ENCODE peak calls at places on chromosomes 13 and 19, in ten cellular contexts. F, Z, Y, K, D, V, E, C, T and G are unnamed samples.

GRCh38 chr13:87057807-87058520 is 613.2 kb upstream of the SLITRK5 start:
- DNase-seq in F (peak; percentile 20), Z (no peak), Y (no peak), K (no peak), D (no peak), V (peak; percentile 50), E (no peak), C (no peak), T (no peak), G (no peak)

GRCh38 chr19:7251502-7251901 is 42.7 kb downstream of the INSR start:
- DNase-seq in F (no peak), Z (no peak), Y (no peak), K (no peak), D (no peak), V (no peak), E (no peak), C (no peak), T (no peak), G (no peak)

GRCh38 chr13:106232680-106233079 is 302.8 kb downstream of the EFNB2 start:
- DNase-seq in F (no peak), Z (no peak), Y (no peak), K (no peak), D (no peak), V (no peak), E (no peak), C (no peak), T (no peak), G (no peak)

GRCh38 chr13:51721485-51721884 is 82.5 kb downstream of the DHRS12 start:
- DNase-seq in F (no peak), Z (no peak), Y (no peak), K (no peak), D (no peak), V (no peak), E (no peak), C (no peak), T (no peak), G (no peak)

GRCh38 chr13:35961461-35962220 is 169.5 kb downstream of the DCLK1 start:
- DNase-seq in F (peak; percentile 13), Z (no peak), Y (no peak), K (peak; percentile 15), D (no peak), V (peak; percentile 13), E (no peak), C (no peak), T (no peak), G (peak; percentile 63)

GRCh38 chr13:38141792-38142191 is 207.9 kb upstream of the UFM1 start:
- DNase-seq in F (peak; percentile 45), Z (no peak), Y (no peak), K (no peak), D (no peak), V (no peak), E (no peak), C (no peak), T (no peak), G (peak; percentile 2)

GRCh38 chr13:20336761-20337160 is 104.6 kb upstream of the GJB6 start:
- DNase-seq in F (no peak), Z (no peak), Y (no peak), K (no peak), D (no peak), V (no peak), E (no peak), C (no peak), T (no peak), G (no peak)

GRCh38 chr19:41657157-41657556 is 30.3 kb upstream of the CEACAM4 start:
- DNase-seq in F (no peak), Z (no peak), Y (no peak), K (no peak), D (no peak), V (no peak), E (no peak), C (no peak), T (no peak), G (no peak)

GRCh38 chr19:53132231-53132991 is at the start of gene ZNF415:
- DNase-seq in F (peak; percentile 60), Z (peak; percentile 96), Y (peak; percentile 56), K (peak; percentile 76), D (no peak), V (peak; percentile 67), E (peak; percentile 79), C (peak; percentile 89), T (no peak), G (peak; percentile 83)

GRCh38 chr19:14136509-14137281 is at the start of gene ASF1B:
- DNase-seq in F (peak; percentile 100), Z (peak; percentile 100), Y (peak; percentile 100), K (peak; percentile 100), D (peak; percentile 95), V (peak; percentile 100), E (peak; percentile 98), C (peak; percentile 100), T (peak; percentile 99), G (peak; percentile 100)

GRCh38 chr19:1027953-1028902 is 1.8 kb downstream of the CNN2 start:
- DNase-seq in F (peak; percentile 55), Z (peak; percentile 93), Y (peak; percentile 79), K (peak; percentile 90), D (peak; percentile 58), V (peak; percentile 95), E (peak; percentile 84), C (peak; percentile 95), T (no peak), G (peak; percentile 98)

DNA sequence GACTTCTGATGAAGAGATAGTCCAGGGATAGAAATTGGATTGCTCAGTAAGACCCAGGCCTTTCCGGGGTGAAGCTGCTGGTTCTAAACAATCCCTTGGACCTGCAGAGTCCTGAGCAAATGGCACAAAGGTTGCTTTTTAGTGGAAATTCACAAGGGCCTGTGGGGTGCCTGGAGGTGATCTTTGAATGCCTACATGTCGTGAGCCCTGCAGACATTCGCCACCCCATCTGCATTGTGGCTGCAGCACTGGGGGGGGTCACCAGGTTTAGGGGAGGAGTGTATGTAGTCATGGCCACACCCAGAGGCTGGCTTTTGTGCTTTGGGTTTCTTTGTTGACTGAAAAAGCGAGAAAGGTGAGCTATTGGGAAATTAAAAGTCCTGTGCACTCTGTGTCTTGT is 41.4 kb downstream of the SLC7A9 start:
- DNase-seq in F (no peak), Z (no peak), Y (no peak), K (no peak), D (no peak), V (no peak), E (no peak), C (peak; percentile 62), T (no peak), G (no peak)
- H3K4me3 ChIP-seq in F (no peak overlapping the region), Z (no peak overlapping the region), Y (no peak overlapping the region), K (no peak overlapping the region), D (no peak overlapping the region), V (no peak overlapping the region), E (no peak overlapping the region), C (no peak overlapping the region), T (no peak overlapping the region), G (no peak overlapping the region)

GRCh38 chr19:4371209-4371897 is 28.0 kb downstream of the MPND start:
- DNase-seq in F (no peak), Z (no peak), Y (no peak), K (no peak), D (no peak), V (no peak), E (no peak), C (no peak), T (no peak), G (peak; percentile 81)
- H3K4me1 ChIP-seq in F (peaks cover 32% of the 10 kb centered on the region), Z (peaks cover 54% of the 10 kb centered on the region), Y (peaks cover 30% of the 10 kb centered on the region), K (peaks cover 37% of the 10 kb centered on the region), D (peaks cover 48% of the 10 kb centered on the region), V (peaks cover 51% of the 10 kb centered on the region), E (peaks cover 71% of the 10 kb centered on the region), C (peaks cover 20% of the 10 kb centered on the region), T (peaks cover 78% of the 10 kb centered on the region), G (peaks cover 86% of the 10 kb centered on the region)

GRCh38 chr19:16573296-16573695 is 1.1 kb upstream of the SLC35E1 start:
- DNase-seq in F (no peak), Z (no peak), Y (no peak), K (no peak), D (no peak), V (no peak), E (no peak), C (no peak), T (no peak), G (no peak)

GRCh38 chr19:16571689-16572331 is 405 bp downstream of the SLC35E1 start:
- DNase-seq in F (peak; percentile 31), Z (peak; percentile 55), Y (peak; percentile 24), K (peak; percentile 33), D (no peak), V (peak; percentile 20), E (peak; percentile 51), C (peak; percentile 41), T (no peak), G (peak; percentile 57)

GRCh38 chr19:16575282-16575681 is 3.1 kb upstream of the SLC35E1 start:
- DNase-seq in F (no peak), Z (no peak), Y (no peak), K (no peak), D (no peak), V (no peak), E (no peak), C (no peak), T (no peak), G (no peak)

GRCh38 chr19:16572332-16573211 is at the start of gene SLC35E1:
- DNase-seq in F (peak; percentile 98), Z (peak; percentile 98), Y (peak; percentile 96), K (peak; percentile 97), D (peak; percentile 88), V (peak; percentile 94), E (peak; percentile 97), C (peak; percentile 99), T (peak; percentile 77), G (peak; percentile 98)

GRCh38 chr19:16573925-16574324 is 1.7 kb upstream of the SLC35E1 start:
- DNase-seq in F (no peak), Z (no peak), Y (no peak), K (no peak), D (no peak), V (no peak), E (no peak), C (no peak), T (no peak), G (no peak)
- H3K4me3 ChIP-seq in F (peak overlapping the region; percentile 87), Z (no peak overlapping the region), Y (peak overlapping the region; percentile 81), K (no peak overlapping the region), D (peak overlapping the region; percentile 2), V (no peak overlapping the region), E (peak overlapping the region; percentile 86), C (no peak overlapping the region), T (no peak overlapping the region), G (peak overlapping the region; percentile 99)

GRCh38 chr19:18607222-18608101 is 863 bp upstream of the CRLF1 start:
- DNase-seq in F (no peak), Z (no peak), Y (no peak), K (peak; percentile 71), D (no peak), V (no peak), E (no peak), C (no peak), T (no peak), G (peak; percentile 21)

GRCh38 chr19:18608102-18608804 is 1.7 kb upstream of the CRLF1 start:
- DNase-seq in F (no peak), Z (no peak), Y (no peak), K (no peak), D (no peak), V (no peak), E (no peak), C (no peak), T (no peak), G (no peak)

GRCh38 chr19:18609717-18610051 is 3.0 kb upstream of the TMEM59L start:
- DNase-seq in F (no peak), Z (no peak), Y (no peak), K (no peak), D (no peak), V (no peak), E (no peak), C (no peak), T (no peak), G (no peak)

GRCh38 chr19:18610245-18610555 is 2.5 kb upstream of the TMEM59L start:
- DNase-seq in F (no peak), Z (no peak), Y (no peak), K (no peak), D (no peak), V (no peak), E (no peak), C (no peak), T (no peak), G (no peak)

GRCh38 chr19:18608805-18609716 is 2.5 kb upstream of the CRLF1 start:
- DNase-seq in F (no peak), Z (no peak), Y (no peak), K (no peak), D (no peak), V (no peak), E (no peak), C (no peak), T (no peak), G (no peak)
- H3K4me1 ChIP-seq in F (peaks cover 9% of the 10 kb centered on the region), Z (peaks cover 40% of the 10 kb centered on the region), Y (peaks cover 28% of the 10 kb centered on the region), K (peaks cover 62% of the 10 kb centered on the region), D (peaks cover 24% of the 10 kb centered on the region), V (peaks cover 11% of the 10 kb centered on the region), E (peaks cover 44% of the 10 kb centered on the region), C (peaks cover 9% of the 10 kb centered on the region), T (peaks cover 45% of the 10 kb centered on the region), G (peaks cover 24% of the 10 kb centered on the region)